ENCODE peak calls at places on chromosomes 12 and 14, in five cellular contexts. T, X, O, Q and K are unnamed samples.
A peak's percentile ranks its signal among the peaks of the same experiment; 100 is the strongest.

GRCh38 chr12:74431821-74432220 is 105.8 kb upstream of the ATXN7L3B start:
- ATAC-seq in T (no peak), X (no peak), Q (no peak), O (no peak), K (no peak)

GRCh38 chr12:89472508-89472907 is 52.1 kb downstream of the GALNT4 start:
- ATAC-seq in X (no peak), T (no peak), Q (no peak), O (no peak), K (no peak)

GRCh38 chr12:68673788-68674187 is 13.0 kb upstream of the NUP107 start:
- ATAC-seq in O (no peak), X (no peak), Q (no peak), T (no peak), K (no peak)

GRCh38 chr14:24297190-24297964 is 2.2 kb downstream of the DHRS1 start:
- ATAC-seq in T (no peak), Q (peak; percentile 2), X (peak; percentile 45), O (peak; percentile 66), K (no peak)

GRCh38 chr12:89166525-89166934 is 185.8 kb downstream of the DUSP6 start:
- ATAC-seq in O (no peak), X (no peak), Q (no peak), T (peak; percentile 60), K (no peak)

GRCh38 chr12:31899136-31899535 is 60.1 kb upstream of the RESF1 start:
- ATAC-seq in T (no peak), O (no peak), Q (no peak), X (no peak), K (no peak)

GRCh38 chr14:51889851-51890250 is 29.4 kb downstream of the GNG2 start:
- ATAC-seq in O (no peak), T (no peak), X (no peak), Q (peak; percentile 38), K (no peak)

GRCh38 chr14:99188721-99189120 is 83.3 kb downstream of the BCL11B start:
- ATAC-seq in T (no peak), X (peak; percentile 94), Q (peak; percentile 7), O (no peak), K (no peak)

GRCh38 chr14:36529062-36529461 is 9.0 kb upstream of the NKX2-1 start:
- ATAC-seq in O (no peak), Q (no peak), X (no peak), T (no peak), K (no peak)

GRCh38 chr12:26878661-26879119 is 45.7 kb upstream of the ITPR2 start:
- ATAC-seq in X (no peak), O (no peak), T (peak; percentile 95), Q (no peak), K (peak; percentile 80)

GRCh38 chr12:115140981-115141380 is 457.0 kb upstream of the TBX3 start:
- ATAC-seq in X (peak; percentile 61), Q (no peak), T (no peak), O (no peak), K (no peak)

GRCh38 chr12:115132906-115133305 is 448.9 kb upstream of the TBX3 start:
- ATAC-seq in Q (no peak), X (no peak), T (no peak), O (no peak), K (no peak)

GRCh38 chr12:115134298-115134697 is 450.3 kb upstream of the TBX3 start:
- ATAC-seq in X (no peak), Q (no peak), T (no peak), O (no peak), K (no peak)

GRCh38 chr12:115135800-115136211 is 451.8 kb upstream of the TBX3 start:
- ATAC-seq in O (peak; percentile 58), X (no peak), T (peak; percentile 98), Q (no peak), K (no peak)

GRCh38 chr12:115137812-115138521 is 454.0 kb upstream of the TBX3 start:
- ATAC-seq in O (no peak), X (no peak), T (no peak), Q (no peak), K (no peak)
- H3K27ac ChIP-seq in O (no peak overlapping the region), X (no peak overlapping the region), T (no peak overlapping the region), Q (no peak overlapping the region), K (no peak overlapping the region)

GRCh38 chr12:49824886-49825285 is 3.3 kb downstream of the NCKAP5L start:
- ATAC-seq in T (no peak), O (no peak), X (no peak), Q (no peak), K (no peak)

GRCh38 chr12:49825360-49825970 is 2.7 kb downstream of the NCKAP5L start:
- ATAC-seq in X (peak; percentile 6), Q (no peak), O (no peak), T (no peak), K (peak; percentile 25)

GRCh38 chr12:49823951-49824350 is 4.3 kb downstream of the NCKAP5L start:
- ATAC-seq in X (no peak), O (no peak), T (no peak), Q (no peak), K (no peak)

GRCh38 chr12:49823350-49823749 is 4.9 kb downstream of the NCKAP5L start:
- ATAC-seq in Q (no peak), T (no peak), X (no peak), O (no peak), K (no peak)

DNA sequence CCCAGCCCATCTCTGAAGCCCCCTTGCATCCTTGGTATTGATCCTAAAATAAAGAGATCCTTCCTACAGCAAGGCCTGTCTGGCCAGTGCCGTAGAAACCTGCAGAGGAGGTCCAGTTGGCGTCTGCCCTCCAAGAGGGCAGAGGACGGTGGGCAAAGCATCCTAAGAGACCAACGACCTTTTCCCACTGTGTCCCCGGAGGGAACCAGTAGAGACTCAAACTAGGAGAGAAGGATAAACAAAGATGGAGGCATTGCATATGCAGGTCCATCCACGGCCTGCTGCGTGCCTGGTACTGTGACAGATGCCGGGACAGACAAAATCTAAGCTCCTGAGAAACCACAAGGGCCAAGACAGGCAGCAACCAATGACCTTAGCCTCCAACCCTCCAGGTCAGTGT is 3.8 kb downstream of the NCKAP5L start:
- ATAC-seq in Q (no peak), T (no peak), O (no peak), X (no peak), K (no peak)
- H3K27ac ChIP-seq in Q (no peak overlapping the region), T (peak overlapping the region; percentile 89), O (no peak overlapping the region), X (no peak overlapping the region), K (peak overlapping the region; percentile 98)

DNA sequence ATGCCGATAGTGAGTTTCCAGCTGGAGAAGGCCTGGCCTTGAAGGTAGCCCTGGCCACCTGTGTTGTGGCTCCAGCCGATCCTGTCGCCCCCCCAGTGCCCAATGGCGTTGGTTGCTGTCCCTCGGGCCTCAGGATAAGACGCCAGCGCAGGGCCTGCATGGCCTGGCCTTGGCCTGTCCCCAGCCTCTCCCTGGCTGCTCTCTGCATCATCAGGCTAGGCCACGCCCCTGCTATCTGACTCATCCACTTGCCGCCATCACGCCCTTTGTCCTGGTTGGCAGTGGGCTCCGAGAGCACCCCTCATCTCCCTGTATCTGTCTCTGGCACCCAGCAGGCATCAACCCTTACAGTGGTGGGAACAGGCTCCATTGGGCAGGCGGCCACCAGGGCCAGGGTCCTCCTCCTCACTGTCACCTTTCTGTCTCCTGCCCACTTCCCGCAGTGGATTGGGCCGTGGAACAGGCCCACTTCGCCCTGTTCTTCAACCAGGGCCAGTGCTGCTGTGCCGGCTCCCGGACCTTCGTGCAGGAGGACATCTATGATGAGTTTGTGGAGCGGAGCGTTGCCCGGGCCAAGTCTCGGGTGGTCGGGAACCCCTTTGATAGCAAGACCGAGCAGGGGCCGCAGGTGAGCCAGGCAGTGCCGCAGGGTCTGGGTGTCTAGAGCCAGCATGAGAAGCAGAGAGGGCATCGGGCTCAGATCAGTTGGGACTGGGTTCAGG is 25.6 kb downstream of the ALDH2 start:
- ATAC-seq in O (peak; percentile 63), T (peak; percentile 88), Q (no peak), X (peak; percentile 46), K (peak; percentile 79)
- H3K27ac ChIP-seq in O (no peak overlapping the region), T (peak overlapping the region; percentile 67), Q (no peak overlapping the region), X (no peak overlapping the region), K (peak overlapping the region; percentile 63)

GRCh38 chr12:56078427-56078826 is 1.5 kb upstream of the ERBB3 start:
- ATAC-seq in T (no peak), O (no peak), X (no peak), Q (no peak), K (no peak)
- H3K27ac ChIP-seq in T (no peak overlapping the region), O (peak overlapping the region; percentile 87), X (peak overlapping the region; percentile 98), Q (no peak overlapping the region), K (no peak overlapping the region)

DNA sequence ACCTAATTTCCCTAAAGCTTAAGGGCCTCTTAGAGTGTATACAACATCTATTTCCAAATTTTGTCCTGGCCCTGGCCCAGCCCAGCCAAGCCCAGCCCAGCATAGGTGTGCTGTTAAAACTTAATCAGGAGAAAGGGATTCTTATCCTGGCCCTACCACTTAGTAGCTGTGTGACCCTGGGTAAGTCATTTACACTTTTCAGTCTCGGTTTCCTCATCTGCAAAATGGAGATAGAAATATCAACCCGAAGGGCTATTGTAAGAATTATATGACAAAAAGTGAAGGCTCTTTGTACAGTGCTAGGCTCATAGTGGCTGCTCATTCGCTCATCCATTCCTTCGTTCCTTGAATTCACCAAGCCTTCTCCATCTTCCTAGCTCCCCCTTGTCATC is 442 bp downstream of the ERG28 start:
- ATAC-seq in O (no peak), T (no peak), Q (no peak), X (no peak), K (no peak)
- H3K27ac ChIP-seq in O (peak overlapping the region; percentile 73), T (peak overlapping the region; percentile 73), Q (peak overlapping the region; percentile 93), X (no peak overlapping the region), K (peak overlapping the region; percentile 56)